ENCODE peak calls at places on chromosomes 5 and 9, in four cellular contexts. C is T47D; T is activated naive CD4-positive, alpha-beta T cell treated with anti-CD3 and anti-CD28 coated beads, Interleukin-2, amount 10 ng/mL, durations not matched to agents 7 days and 5 days; V is posterior cingulate gyrus. F is an unnamed sample.

GRCh38 chr5:175590471-175590881 is 67.4 kb upstream of the HRH2 start:
- DNase-seq in C (no peak), T (no peak), V (no peak), F (peak)

GRCh38 chr9:126805546-126806262 is 864 bp downstream of the ZBTB43 start:
- DNase-seq in T (peak), C (peak), V (no peak), F (peak)

GRCh38 chr5:18805376-18805775 is 1171.1 kb downstream of the TAF11L14 start:
- DNase-seq in C (no peak), T (no peak), V (no peak), F (no peak)

GRCh38 chr5:20833081-20833627 is 845.2 kb upstream of the CDH18 start:
- DNase-seq in V (no peak), C (no peak), T (no peak), F (peak)

GRCh38 chr9:111039203-111039907 is 1.1 kb upstream of the LPAR1 start:
- DNase-seq in C (peak), V (no peak), T (no peak), F (no peak)

GRCh38 chr5:68766952-68767464 is 326.8 kb upstream of the SLC30A5 start:
- DNase-seq in C (no peak), T (no peak), V (no peak), F (no peak)

GRCh38 chr9:132756214-132756799 is 86.0 kb downstream of the GTF3C4 start:
- DNase-seq in T (no peak), V (no peak), C (no peak), F (no peak)

GRCh38 chr9:101764455-101764854 is 26.0 kb upstream of the GRIN3A start:
- DNase-seq in C (no peak), T (no peak), V (no peak), F (no peak)

GRCh38 chr5:95617057-95617456 is 2.8 kb upstream of the GPR150 start:
- DNase-seq in C (no peak), T (no peak), V (no peak), F (peak)

GRCh38 chr5:83470516-83470915 is 1.0 kb upstream of the VCAN start:
- DNase-seq in C (no peak), V (no peak), T (no peak), F (no peak)

GRCh38 chr5:7393921-7394799 is 1.8 kb upstream of the ADCY2 start:
- DNase-seq in V (no peak), C (no peak), T (no peak), F (no peak)

GRCh38 chr9:136403538-136403914 is 3.6 kb upstream of the SNAPC4 start:
- DNase-seq in T (peak), V (no peak), C (no peak), F (no peak)

GRCh38 chr9:22863736-22864135 is 417.1 kb downstream of the DMRTA1 start:
- DNase-seq in T (no peak), V (no peak), C (no peak), F (no peak)

GRCh38 chr5:125896381-125896780 is 526.8 kb upstream of the GRAMD2B start:
- DNase-seq in T (no peak), V (no peak), C (no peak), F (no peak)

GRCh38 chr5:149931992-149932436 is 12.6 kb downstream of the PDE6A start:
- DNase-seq in C (peak), V (no peak), T (no peak), F (peak)

GRCh38 chr5:149265559-149265958 is 6.1 kb upstream of the AFAP1L1 start:
- DNase-seq in T (no peak), V (peak), C (peak), F (peak)

GRCh38 chr9:27851858-27852257 is 278.6 kb upstream of the C9orf72 start:
- DNase-seq in C (no peak), T (no peak), V (no peak), F (no peak)

GRCh38 chr5:1743769-1744085 is 55.9 kb downstream of the MRPL36 start:
- DNase-seq in C (no peak), V (no peak), T (peak), F (no peak)

GRCh38 chr5:157390179-157390923 is 69.7 kb upstream of the NIPAL4 start:
- DNase-seq in T (peak), V (no peak), C (no peak), F (peak)

GRCh38 chr9:116174347-116174746 is 20.8 kb downstream of the PAPPA start:
- DNase-seq in V (no peak), T (no peak), C (no peak), F (no peak)

GRCh38 chr9:93531374-93531773 is 45.0 kb upstream of the PHF2 start:
- DNase-seq in V (no peak), C (peak), T (no peak), F (peak)

GRCh38 chr9:132006657-132007370 is 72.9 kb downstream of the MED27 start:
- DNase-seq in C (no peak), V (no peak), T (peak), F (no peak)

F was measured in myocyte.